ENCODE peak calls at places on chromosomes 3 and 15, in six cellular contexts. J, A, M, P, D and G are unnamed samples.

GRCh38 chr3:58432905-58433304 is 727 bp downstream of the PDHB start:
- DNase-seq in J (no peak), A (no peak), M (no peak), P (no peak), D (no peak), G (no peak)

GRCh38 chr15:101613130-101614000 is 38.8 kb downstream of the TM2D3 start:
- DNase-seq in J (no peak), A (no peak), M (no peak), P (no peak), D (no peak), G (no peak)

GRCh38 chr3:22098000-22098399 is 347.0 kb upstream of the ZNF385D start:
- DNase-seq in J (no peak), A (no peak), M (no peak), P (no peak), D (no peak), G (no peak)

GRCh38 chr15:58566029-58566428 is 134.2 kb downstream of the LIPC start:
- DNase-seq in J (no peak), A (no peak), M (no peak), P (no peak), D (no peak), G (no peak)

GRCh38 chr3:4824948-4825325 is 154.3 kb upstream of the BHLHE40 start:
- DNase-seq in J (no peak), A (no peak), M (no peak), P (no peak), D (no peak), G (peak; percentile 11)

GRCh38 chr3:111715911-111716523 is 120.9 kb upstream of the ZBED2 start:
- DNase-seq in J (peak; percentile 34), A (peak; percentile 20), M (no peak), P (peak; percentile 29), D (no peak), G (no peak)

GRCh38 chr3:115436767-115437301 is 186.5 kb upstream of the GAP43 start:
- DNase-seq in J (no peak), A (peak; percentile 94), M (no peak), P (no peak), D (no peak), G (peak; percentile 81)

GRCh38 chr3:101533603-101533968 is 20.6 kb upstream of the SENP7 start:
- DNase-seq in J (no peak), A (no peak), M (no peak), P (no peak), D (no peak), G (no peak)